ENCODE peak calls at places on chromosomes 5 and 9, in ten cellular contexts. T is IMR-90; B is ovary; R is NCI-H524; Y is activated T-helper 1 cell treated with Interleukin-2 at 50 U/mL for 16 hours; I is gastrocnemius medialis; J is activated CD4-positive, alpha-beta T cell treated with anti-CD3 and anti-CD28 coated beads, Interleukin-2, amount 10 ng/mL, durations not matched to agents 7 days and 5 days; S is psoas muscle; G is GM13976; C is H7. F is an unnamed sample.

GRCh38 chr5:59130441-59130840 is 547.6 kb downstream of the RAB3C start:
- DNase-seq in S (no peak), G (no peak), J (no peak), C (no peak), I (no peak), B (no peak), Y (no peak), R (no peak), T (peak; percentile 77), F (no peak)

GRCh38 chr5:127826011-127826410 is 122.8 kb downstream of the CCDC192 start:
- DNase-seq in J (no peak), Y (no peak), G (no peak), S (no peak), B (no peak), T (peak; percentile 78), I (no peak), C (no peak), R (no peak), F (no peak)

GRCh38 chr5:129591508-129592160 is 131.5 kb downstream of the ADAMTS19 start:
- DNase-seq in Y (no peak), S (no peak), R (no peak), B (no peak), J (no peak), G (no peak), C (no peak), T (no peak), I (no peak), F (no peak)

GRCh38 chr9:122536138-122536537 is 9.0 kb upstream of the OR1N1 start:
- DNase-seq in G (no peak), C (no peak), S (no peak), I (no peak), T (no peak), R (no peak), B (no peak), Y (no peak), J (no peak), F (no peak)

GRCh38 chr9:71490810-71491209 is 277.5 kb downstream of the CEMIP2 start:
- DNase-seq in T (no peak), C (peak; percentile 8), G (no peak), S (no peak), B (no peak), R (no peak), J (no peak), Y (no peak), I (no peak), F (no peak)

GRCh38 chr9:109166171-109166770 is 778 bp downstream of the FRRS1L start:
- DNase-seq in R (no peak), Y (no peak), C (peak; percentile 77), S (no peak), B (no peak), T (no peak), G (no peak), J (no peak), I (no peak), F (no peak)

GRCh38 chr9:124665391-124666058 is 105.6 kb downstream of the NR6A1 start:
- DNase-seq in T (peak; percentile 81), J (no peak), B (no peak), C (no peak), G (no peak), S (no peak), Y (no peak), I (no peak), R (no peak), F (no peak)

GRCh38 chr9:124743686-124744348 is 27.3 kb downstream of the NR6A1 start:
- DNase-seq in Y (no peak), I (no peak), T (peak; percentile 58), G (no peak), C (no peak), J (no peak), R (no peak), B (no peak), S (no peak), F (no peak)

F was measured in mucosa of gallbladder.